ENCODE peak calls at places on chromosome 1, in ten cellular contexts. L, Q, B, T, S, N, P, K, C and U are unnamed samples.

GRCh38 chr1:224498574-224499170 is 64.1 kb upstream of the WDR26 start:
- DNase-seq in L (peak), Q (no peak), B (no peak), T (no peak), S (no peak), N (peak), P (peak), K (peak), C (peak), U (no peak)

GRCh38 chr1:115492880-115493279 is 148.9 kb upstream of the VANGL1 start:
- DNase-seq in L (no peak), Q (no peak), B (no peak), T (no peak), S (no peak), N (no peak), P (no peak), K (no peak), C (no peak), U (no peak)

GRCh38 chr1:189623336-189623735 is 854.3 kb downstream of the BRINP3 start:
- DNase-seq in L (no peak), Q (no peak), B (no peak), T (no peak), S (no peak), N (no peak), P (no peak), K (no peak), C (no peak), U (no peak)

GRCh38 chr1:164515932-164516331 is 43.1 kb upstream of the PBX1 start:
- DNase-seq in L (no peak), Q (no peak), B (no peak), T (no peak), S (no peak), N (no peak), P (no peak), K (no peak), C (peak), U (no peak)

GRCh38 chr1:155976913-155977606 is 1.3 kb downstream of the ARHGEF2 start:
- DNase-seq in L (no peak), Q (no peak), B (no peak), T (no peak), S (no peak), N (peak), P (no peak), K (no peak), C (no peak), U (no peak)

GRCh38 chr1:87180682-87181081 is 148.0 kb upstream of the LMO4 start:
- DNase-seq in L (no peak), Q (no peak), B (no peak), T (no peak), S (no peak), N (no peak), P (no peak), K (no peak), C (no peak), U (no peak)

GRCh38 chr1:55143686-55144085 is 71.5 kb downstream of the USP24 start:
- DNase-seq in L (no peak), Q (no peak), B (no peak), T (no peak), S (no peak), N (peak), P (peak), K (peak), C (no peak), U (no peak)

GRCh38 chr1:13617108-13617507 is 33.5 kb downstream of the PDPN start:
- DNase-seq in L (no peak), Q (no peak), B (no peak), T (no peak), S (no peak), N (peak), P (no peak), K (no peak), C (peak), U (no peak)

GRCh38 chr1:27341525-27342252 is at the start of gene SYTL1:
- DNase-seq in L (no peak), Q (no peak), B (peak), T (peak), S (peak), N (peak), P (no peak), K (peak), C (peak), U (peak)

GRCh38 chr1:235841938-235842545 is 24.7 kb downstream of the LYST start:
- DNase-seq in L (no peak), Q (no peak), B (no peak), T (no peak), S (no peak), N (no peak), P (no peak), K (no peak), C (no peak), U (no peak)

GRCh38 chr1:201649776-201650607 is 111.1 kb downstream of the NAV1 start:
- DNase-seq in L (peak), Q (peak), B (peak), T (no peak), S (peak), N (peak), P (peak), K (peak), C (peak), U (peak)

GRCh38 chr1:72009756-72010441 is 272.4 kb downstream of the NEGR1 start:
- DNase-seq in L (no peak), Q (no peak), B (no peak), T (no peak), S (no peak), N (no peak), P (no peak), K (no peak), C (no peak), U (no peak)

GRCh38 chr1:116008651-116009380 is 32.5 kb downstream of the SLC22A15 start:
- DNase-seq in L (no peak), Q (no peak), B (no peak), T (no peak), S (no peak), N (no peak), P (no peak), K (no peak), C (no peak), U (no peak)

GRCh38 chr1:156661932-156662587 is 15.1 kb downstream of the NES start:
- DNase-seq in L (no peak), Q (no peak), B (no peak), T (no peak), S (no peak), N (no peak), P (no peak), K (peak), C (peak), U (no peak)

GRCh38 chr1:228989992-228990827 is 254.9 kb downstream of the RHOU start:
- DNase-seq in L (peak), Q (peak), B (peak), T (no peak), S (peak), N (peak), P (no peak), K (no peak), C (peak), U (peak)

GRCh38 chr1:35885961-35886558 is 3.1 kb downstream of the AGO1 start:
- DNase-seq in L (no peak), Q (no peak), B (no peak), T (no peak), S (no peak), N (peak), P (peak), K (peak), C (peak), U (no peak)
- H3K4me3 ChIP-seq in L (no peak), Q (no peak), B (no peak), T (no peak), S (no peak), N (no peak), P (peak), K (no peak), C (no peak), U (no peak)

DNA sequence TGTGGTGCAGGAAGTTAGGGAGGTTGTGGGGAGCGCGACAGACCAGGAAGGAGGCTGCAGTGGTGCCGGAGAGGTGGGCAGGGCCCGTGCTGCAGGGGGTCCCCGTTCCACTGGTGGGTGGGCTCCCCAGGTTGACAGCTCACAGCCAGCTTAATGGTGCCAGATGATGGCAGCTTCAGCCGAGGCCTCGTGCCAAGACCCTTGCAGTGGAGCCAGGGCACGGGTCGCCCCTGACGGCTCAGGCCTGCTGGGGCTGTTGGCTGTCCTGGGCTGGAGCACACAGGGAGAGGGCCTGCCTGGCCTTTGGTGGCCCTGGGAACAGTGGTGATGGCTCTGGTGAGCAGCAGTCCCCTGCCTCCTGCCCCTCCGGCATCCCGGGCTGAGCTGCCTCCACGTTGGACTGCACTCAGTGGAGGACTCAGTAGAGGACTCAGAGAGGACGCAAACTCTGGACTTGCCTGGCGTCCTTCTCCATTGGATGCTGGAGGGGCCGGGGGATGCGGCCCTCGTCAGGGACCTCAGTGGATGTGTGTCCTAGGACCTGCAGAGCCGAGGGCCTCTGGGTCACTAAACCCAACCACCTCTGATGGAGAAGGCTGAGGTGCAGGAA is 46.8 kb upstream of the CCDC27 start:
- DNase-seq in L (no peak), Q (no peak), B (no peak), T (no peak), S (no peak), N (no peak), P (no peak), K (no peak), C (no peak), U (no peak)
- H3K4me3 ChIP-seq in L (no peak), Q (no peak), B (no peak), T (no peak), S (no peak), N (no peak), P (no peak), K (no peak), C (no peak), U (no peak)

GRCh38 chr1:15201221-15201620 is 45.8 kb upstream of the FHAD1 start:
- DNase-seq in L (no peak), Q (no peak), B (no peak), T (no peak), S (no peak), N (no peak), P (no peak), K (no peak), C (no peak), U (no peak)
- H3K4me3 ChIP-seq in L (no peak), Q (no peak), B (no peak), T (no peak), S (no peak), N (no peak), P (no peak), K (no peak), C (no peak), U (no peak)

GRCh38 chr1:32696041-32696440 is 6.5 kb downstream of the SYNC start:
- DNase-seq in L (peak), Q (no peak), B (no peak), T (no peak), S (no peak), N (no peak), P (no peak), K (no peak), C (no peak), U (peak)

GRCh38 chr1:32695098-32695904 is 7.3 kb downstream of the SYNC start:
- DNase-seq in L (peak), Q (peak), B (peak), T (no peak), S (peak), N (peak), P (no peak), K (no peak), C (peak), U (peak)

DNA sequence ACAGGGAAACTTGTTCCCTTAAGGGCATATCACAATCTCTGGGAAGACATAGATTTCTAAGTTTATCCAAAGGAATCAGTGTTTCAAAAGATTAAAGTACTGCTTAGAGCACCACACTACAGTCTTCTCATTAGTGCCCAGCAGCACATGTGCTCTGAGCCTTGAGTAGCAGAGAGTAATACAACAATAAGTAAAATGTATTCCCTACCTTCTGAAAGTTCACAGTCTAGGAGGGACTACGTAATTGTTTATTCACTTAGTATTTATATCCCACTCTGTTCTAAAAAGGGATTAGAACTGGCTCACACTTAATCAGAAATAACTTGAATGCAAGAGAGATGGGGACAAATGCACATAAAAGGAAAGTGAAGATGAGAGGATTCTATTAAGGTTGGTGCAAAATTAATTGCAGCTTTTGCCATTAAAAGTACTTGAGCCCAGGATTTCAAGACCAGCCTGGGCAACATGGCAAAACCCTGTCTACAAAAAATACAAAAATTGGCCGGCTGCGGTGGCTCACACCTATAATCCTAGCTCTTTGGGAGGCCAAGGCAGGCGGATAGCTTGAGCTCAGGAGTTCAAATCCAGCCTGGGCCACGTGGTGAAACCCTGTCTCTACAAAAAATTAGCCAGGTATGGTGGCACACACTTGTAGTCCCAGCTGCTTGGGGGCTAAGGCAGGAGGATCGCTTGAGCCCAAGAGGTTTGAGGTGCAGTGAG is 9.0 kb downstream of the SYNC start:
- DNase-seq in L (peak), Q (no peak), B (no peak), T (no peak), S (no peak), N (no peak), P (no peak), K (no peak), C (no peak), U (no peak)
- H3K4me3 ChIP-seq in L (no peak), Q (no peak), B (no peak), T (no peak), S (no peak), N (no peak), P (no peak), K (no peak), C (no peak), U (no peak)

GRCh38 chr1:31586376-31587327 is 10.3 kb downstream of the TINAGL1 start:
- DNase-seq in L (no peak), Q (no peak), B (no peak), T (no peak), S (no peak), N (no peak), P (no peak), K (no peak), C (no peak), U (peak)

GRCh38 chr1:31587720-31588423 is 11.6 kb downstream of the TINAGL1 start:
- DNase-seq in L (peak), Q (peak), B (peak), T (no peak), S (peak), N (peak), P (no peak), K (peak), C (peak), U (peak)

GRCh38 chr1:31591425-31592093 is 15.2 kb downstream of the TINAGL1 start:
- DNase-seq in L (no peak), Q (no peak), B (no peak), T (no peak), S (no peak), N (no peak), P (no peak), K (no peak), C (no peak), U (peak)

GRCh38 chr1:31585736-31586365 is 9.5 kb downstream of the TINAGL1 start:
- DNase-seq in L (no peak), Q (no peak), B (no peak), T (no peak), S (no peak), N (no peak), P (no peak), K (no peak), C (no peak), U (no peak)

GRCh38 chr1:31588751-31589515 is 12.6 kb downstream of the TINAGL1 start:
- DNase-seq in L (peak), Q (peak), B (no peak), T (no peak), S (peak), N (peak), P (no peak), K (peak), C (no peak), U (peak)
- H3K4me3 ChIP-seq in L (peak), Q (peak), B (peak), T (no peak), S (peak), N (no peak), P (peak), K (no peak), C (peak), U (peak)

GRCh38 chr1:6248798-6249731 is 5.1 kb downstream of the HES3 start:
- DNase-seq in L (peak), Q (no peak), B (no peak), T (no peak), S (peak), N (no peak), P (no peak), K (no peak), C (no peak), U (no peak)
- H3K4me3 ChIP-seq in L (no peak), Q (no peak), B (no peak), T (no peak), S (peak), N (no peak), P (peak), K (no peak), C (no peak), U (no peak)

GRCh38 chr1:21437341-21437640 is 2.6 kb upstream of the NBPF3 start:
- DNase-seq in L (no peak), Q (no peak), B (no peak), T (no peak), S (no peak), N (no peak), P (no peak), K (no peak), C (no peak), U (no peak)

GRCh38 chr1:21439345-21439720 is 604 bp upstream of the NBPF3 start:
- DNase-seq in L (no peak), Q (no peak), B (no peak), T (no peak), S (no peak), N (no peak), P (no peak), K (no peak), C (no peak), U (no peak)

GRCh38 chr1:21434394-21434793 is 5.5 kb upstream of the NBPF3 start:
- DNase-seq in L (no peak), Q (no peak), B (no peak), T (no peak), S (no peak), N (no peak), P (no peak), K (no peak), C (no peak), U (no peak)

GRCh38 chr1:21436488-21437340 is 3.2 kb upstream of the NBPF3 start:
- DNase-seq in L (no peak), Q (no peak), B (peak), T (no peak), S (no peak), N (peak), P (no peak), K (peak), C (no peak), U (no peak)

GRCh38 chr1:21435646-21436487 is 4.1 kb upstream of the NBPF3 start:
- DNase-seq in L (no peak), Q (no peak), B (no peak), T (no peak), S (no peak), N (no peak), P (no peak), K (no peak), C (no peak), U (no peak)
- H3K4me3 ChIP-seq in L (no peak), Q (no peak), B (peak), T (no peak), S (peak), N (no peak), P (peak), K (no peak), C (no peak), U (no peak)

GRCh38 chr1:33684346-33685122 is 179.3 kb upstream of the HMGB4 start:
- DNase-seq in L (no peak), Q (no peak), B (no peak), T (no peak), S (no peak), N (no peak), P (no peak), K (no peak), C (no peak), U (no peak)

GRCh38 chr1:33682371-33682770 is 181.5 kb upstream of the HMGB4 start:
- DNase-seq in L (no peak), Q (no peak), B (no peak), T (no peak), S (no peak), N (no peak), P (no peak), K (no peak), C (no peak), U (no peak)

GRCh38 chr1:33687000-33687399 is 176.9 kb upstream of the HMGB4 start:
- DNase-seq in L (no peak), Q (no peak), B (no peak), T (no peak), S (no peak), N (no peak), P (no peak), K (no peak), C (no peak), U (no peak)

GRCh38 chr1:33683913-33684312 is 180.0 kb upstream of the HMGB4 start:
- DNase-seq in L (no peak), Q (no peak), B (no peak), T (no peak), S (no peak), N (no peak), P (no peak), K (no peak), C (no peak), U (no peak)

GRCh38 chr1:33686551-33686950 is 177.3 kb upstream of the HMGB4 start:
- DNase-seq in L (no peak), Q (no peak), B (no peak), T (no peak), S (no peak), N (no peak), P (no peak), K (no peak), C (no peak), U (no peak)
- H3K4me3 ChIP-seq in L (no peak), Q (no peak), B (no peak), T (no peak), S (no peak), N (no peak), P (no peak), K (no peak), C (no peak), U (no peak)

DNA sequence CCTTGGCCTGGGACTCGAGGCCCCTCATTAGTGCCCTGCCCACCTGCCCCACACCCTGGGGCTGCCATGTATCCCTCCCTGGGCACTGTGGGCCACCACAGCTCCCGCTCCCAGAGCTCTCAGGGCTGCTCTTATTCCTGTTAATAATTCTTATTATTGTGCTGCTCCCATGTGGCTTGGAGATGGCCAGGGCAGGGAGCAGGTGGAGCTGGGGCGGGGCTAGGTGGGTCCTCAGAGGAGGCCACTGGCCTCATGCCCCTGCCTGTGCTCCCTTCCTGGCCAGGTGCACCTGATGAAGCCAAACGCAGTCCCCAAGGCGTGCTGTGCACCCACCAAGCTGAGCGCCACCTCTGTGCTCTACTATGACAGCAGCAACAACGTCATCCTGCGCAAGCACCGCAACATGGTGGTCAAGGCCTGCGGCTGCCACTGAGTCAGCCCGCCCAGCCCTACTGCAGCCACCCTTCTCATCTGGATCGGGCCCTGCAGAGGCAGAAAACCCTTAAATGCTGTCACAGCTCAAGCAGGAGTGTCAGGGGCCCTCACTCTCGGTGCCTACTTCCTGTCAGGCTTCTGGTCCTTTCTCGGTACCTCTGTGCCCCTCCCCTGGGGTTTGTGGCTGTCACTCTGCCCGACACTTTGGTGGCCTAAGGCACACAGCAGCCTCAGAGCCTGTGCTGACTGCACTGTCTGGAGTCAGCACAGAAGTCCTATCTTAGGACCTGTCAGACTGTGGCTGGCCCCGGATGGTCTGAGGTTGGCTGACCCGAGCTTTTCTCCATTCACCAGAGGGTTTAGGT is 34.1 kb downstream of the BMP8A start:
- DNase-seq in L (no peak), Q (no peak), B (no peak), T (peak), S (no peak), N (no peak), P (no peak), K (no peak), C (no peak), U (no peak)
- H3K4me3 ChIP-seq in L (no peak), Q (no peak), B (no peak), T (no peak), S (no peak), N (no peak), P (no peak), K (no peak), C (no peak), U (no peak)